ENCODE peak calls at places on chromosomes 7 and 10, in ten cellular contexts. O, L, B, E, A, D, I, H, N and P are unnamed samples.

GRCh38 chr10:103552856-103553742 is 59.6 kb downstream of the NEURL1 start:
- DNase-seq in E (no peak), N (no peak), L (peak; percentile 82), B (no peak), D (no peak), I (no peak), A (no peak), O (no peak), H (no peak), P (no peak)

GRCh38 chr7:150941983-150942590 is 36.0 kb downstream of the KCNH2 start:
- DNase-seq in D (peak; percentile 35), E (peak; percentile 82), O (peak; percentile 83), N (no peak), I (no peak), A (no peak), H (peak; percentile 5), L (peak; percentile 40), B (no peak), P (peak; percentile 49)

GRCh38 chr7:116592041-116592355 is 67.2 kb downstream of the CAV1 start:
- DNase-seq in H (no peak), O (no peak), E (no peak), A (no peak), L (no peak), D (no peak), B (no peak), I (no peak), N (no peak), P (no peak)

GRCh38 chr7:26480166-26480565 is 188.5 kb downstream of the SNX10 start:
- DNase-seq in H (no peak), E (no peak), D (no peak), L (no peak), N (no peak), A (no peak), B (no peak), O (no peak), I (no peak), P (no peak)

GRCh38 chr7:152733286-152733934 is 26.1 kb upstream of the ACTR3B start:
- DNase-seq in N (no peak), D (no peak), H (no peak), I (peak; percentile 3), L (no peak), A (peak; percentile 4), B (no peak), O (no peak), E (no peak), P (no peak)

GRCh38 chr10:75344170-75344569 is 57.4 kb downstream of the ZNF503 start:
- DNase-seq in L (no peak), A (no peak), D (no peak), I (no peak), E (no peak), N (no peak), H (no peak), B (no peak), O (no peak), P (no peak)

GRCh38 chr10:77782328-77783061 is 144.1 kb downstream of the DLG5 start:
- DNase-seq in L (no peak), A (no peak), E (peak; percentile 39), D (no peak), B (no peak), O (no peak), H (no peak), N (no peak), I (no peak), P (no peak)

GRCh38 chr7:149727541-149728476 is 45.6 kb downstream of the ZNF467 start:
- DNase-seq in N (no peak), A (no peak), B (no peak), I (no peak), E (no peak), O (no peak), L (peak; percentile 26), D (no peak), H (no peak), P (no peak)

GRCh38 chr10:10869592-10869991 is 148.1 kb upstream of the CELF2 start:
- DNase-seq in D (no peak), A (no peak), B (no peak), N (no peak), I (peak; percentile 78), O (no peak), H (no peak), L (no peak), E (no peak), P (no peak)

GRCh38 chr7:146510088-146510680 is 393.6 kb downstream of the CNTNAP2 start:
- DNase-seq in O (no peak), I (no peak), D (no peak), E (no peak), B (no peak), A (no peak), H (no peak), N (no peak), L (no peak), P (no peak)

GRCh38 chr10:132942101-132942739 is at the start of gene CFAP46:
- DNase-seq in E (no peak), B (peak; percentile 56), N (peak; percentile 62), L (peak; percentile 87), I (peak; percentile 63), A (no peak), D (no peak), O (peak; percentile 73), H (no peak), P (no peak)

GRCh38 chr7:24963218-24963617 is 16.8 kb downstream of the OSBPL3 start:
- DNase-seq in I (peak; percentile 79), H (no peak), A (no peak), D (no peak), N (peak; percentile 28), O (peak; percentile 68), B (no peak), E (no peak), L (peak; percentile 63), P (peak; percentile 9)

GRCh38 chr7:66348531-66348930 is 143.4 kb downstream of the TPST1 start:
- DNase-seq in L (no peak), B (no peak), O (no peak), H (no peak), I (peak; percentile 23), A (no peak), E (no peak), N (no peak), D (no peak), P (no peak)

GRCh38 chr7:81284576-81284975 is 365.7 kb upstream of the SEMA3C start:
- DNase-seq in E (no peak), O (no peak), A (no peak), N (no peak), H (no peak), D (no peak), L (no peak), B (no peak), I (peak; percentile 87), P (no peak)

GRCh38 chr7:133703547-133703946 is 423.6 kb upstream of the LRGUK start:
- DNase-seq in D (no peak), O (no peak), A (peak; percentile 90), I (peak; percentile 96), N (no peak), E (no peak), H (no peak), B (no peak), L (no peak), P (no peak)
- H3K4me3 ChIP-seq in D (no peak overlapping the region), O (no peak overlapping the region), A (no peak overlapping the region), I (no peak overlapping the region), N (no peak overlapping the region), E (no peak overlapping the region), H (no peak overlapping the region), B (no peak overlapping the region), L (no peak overlapping the region), P (no peak overlapping the region)

GRCh38 chr7:54725255-54725654 is 33.8 kb downstream of the SEC61G start:
- DNase-seq in L (no peak), D (no peak), I (no peak), H (no peak), B (no peak), O (no peak), A (no peak), N (no peak), E (no peak), P (no peak)
- H3K4me3 ChIP-seq in L (no peak overlapping the region), D (no peak overlapping the region), I (no peak overlapping the region), H (no peak overlapping the region), B (no peak overlapping the region), O (no peak overlapping the region), A (no peak overlapping the region), N (no peak overlapping the region), E (no peak overlapping the region), P (no peak overlapping the region)

DNA sequence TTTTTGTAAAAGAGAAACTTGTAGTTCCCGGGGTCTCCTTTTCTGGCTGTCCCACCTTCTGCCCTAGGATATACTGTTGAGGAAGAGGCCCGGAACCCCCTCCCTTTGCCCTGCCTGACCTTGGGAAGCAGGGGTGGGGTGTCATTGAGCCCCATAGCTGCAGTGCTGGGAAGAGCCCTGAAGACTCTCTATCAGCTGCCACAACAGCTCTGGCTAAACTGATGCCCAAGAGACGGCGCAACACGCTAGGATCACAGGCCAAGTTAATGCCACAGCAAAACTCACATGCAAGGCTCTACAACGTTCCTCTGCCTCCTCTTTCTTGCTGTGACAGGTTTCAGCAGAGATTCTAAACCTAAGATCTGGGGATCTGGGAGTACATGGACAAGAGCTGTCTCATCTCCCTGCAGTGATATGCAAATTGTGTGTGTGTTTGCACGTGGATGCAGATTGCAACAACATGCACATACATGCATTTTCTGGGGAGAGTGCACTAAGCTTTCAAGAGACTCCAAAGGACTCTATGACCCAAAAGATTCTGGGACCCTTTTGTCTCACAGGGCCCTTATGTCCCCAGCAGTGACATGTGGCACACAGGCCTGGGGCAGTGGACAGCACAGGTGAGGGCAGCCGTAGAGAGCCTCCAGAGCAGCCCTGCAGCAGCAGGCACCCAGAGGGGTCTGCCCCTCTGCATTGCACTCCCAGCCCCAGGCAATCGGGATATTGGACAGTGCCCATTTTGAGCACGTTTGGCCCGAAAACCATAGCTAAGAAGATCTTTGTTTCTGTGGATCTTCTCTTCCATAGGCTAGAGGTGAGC is 2.5 kb downstream of the RASSF4 start:
- DNase-seq in O (no peak), E (peak; percentile 79), D (no peak), L (no peak), H (no peak), I (no peak), N (no peak), B (no peak), A (no peak), P (no peak)
- H3K4me3 ChIP-seq in O (peak overlapping the region; percentile 64), E (no peak overlapping the region), D (no peak overlapping the region), L (peak overlapping the region; percentile 94), H (peak overlapping the region; percentile 66), I (no peak overlapping the region), N (no peak overlapping the region), B (no peak overlapping the region), A (peak overlapping the region; percentile 72), P (no peak overlapping the region)

GRCh38 chr10:105840288-105840770 is 1199.2 kb downstream of the SORCS3 start:
- DNase-seq in I (peak; percentile 13), A (no peak), B (no peak), E (no peak), D (no peak), L (no peak), N (no peak), O (no peak), H (no peak), P (no peak)

GRCh38 chr10:105834261-105835059 is 1193.4 kb downstream of the SORCS3 start:
- DNase-seq in L (no peak), I (peak; percentile 48), A (no peak), E (no peak), B (no peak), O (no peak), N (no peak), H (no peak), D (no peak), P (no peak)

DNA sequence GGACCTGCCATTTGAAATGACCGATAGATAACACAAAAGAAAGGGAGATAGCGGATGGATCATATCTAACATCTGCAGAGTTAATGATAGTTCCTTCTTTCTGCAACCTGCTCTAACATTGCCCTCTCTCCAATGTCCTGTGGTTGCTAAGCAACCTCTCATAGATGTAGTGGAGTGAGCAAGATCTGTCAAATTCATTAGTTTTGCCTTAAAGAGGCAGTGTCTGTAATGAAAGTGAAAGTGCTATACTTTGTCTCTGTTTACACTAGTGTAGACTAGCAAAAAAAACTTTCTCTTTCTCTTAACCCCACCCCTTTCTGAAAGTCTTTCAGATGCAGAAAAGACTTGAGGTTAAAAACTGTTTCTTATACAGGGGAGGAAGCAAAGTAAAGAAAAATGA is 1196.9 kb downstream of the SORCS3 start:
- DNase-seq in B (no peak), I (peak; percentile 21), N (no peak), E (no peak), H (no peak), L (no peak), O (no peak), D (no peak), A (no peak), P (no peak)
- H3K4me3 ChIP-seq in B (peak overlapping the region; percentile 16), I (peak overlapping the region; percentile 0), N (peak overlapping the region; percentile 31), E (no peak overlapping the region), H (peak overlapping the region; percentile 39), L (peak overlapping the region; percentile 46), O (peak overlapping the region; percentile 33), D (peak overlapping the region; percentile 2), A (peak overlapping the region; percentile 34), P (no peak overlapping the region)